ENCODE peak calls at places on chromosome 15, in four cellular contexts. K, J, L and E are unnamed samples.

GRCh38 chr15:78714890-78715289 is 73.9 kb upstream of the CHRNB4 start:
- DNase-seq in K (no peak), J (no peak), L (peak), E (no peak)

GRCh38 chr15:40582726-40583246 is 11.3 kb upstream of the KNL1 start:
- DNase-seq in J (no peak), L (no peak), K (no peak), E (no peak)

GRCh38 chr15:37046876-37047614 is 53.3 kb downstream of the MEIS2 start:
- DNase-seq in K (no peak), L (no peak), J (no peak), E (no peak)

GRCh38 chr15:76289582-76289981 is 21.7 kb downstream of the ETFA start:
- DNase-seq in J (no peak), L (no peak), K (no peak), E (no peak)

GRCh38 chr15:77454265-77454664 is 33.6 kb downstream of the HMG20A start:
- DNase-seq in K (no peak), L (no peak), J (no peak), E (no peak)

GRCh38 chr15:74873036-74873755 is at the start of gene SCAMP2:
- DNase-seq in J (peak), L (peak), K (peak), E (peak)

GRCh38 chr15:69616558-69616957 is 163.9 kb downstream of the RPLP1 start:
- DNase-seq in K (no peak), L (peak), J (no peak), E (no peak)

GRCh38 chr15:40769310-40770146 is at the start of gene C15orf62:
- DNase-seq in J (no peak), L (no peak), K (peak), E (no peak)

GRCh38 chr15:31346367-31347066 is 19.9 kb downstream of the KLF13 start:
- DNase-seq in J (no peak), L (no peak), K (no peak), E (no peak)

GRCh38 chr15:101535170-101535902 is 45.8 kb upstream of the PCSK6 start:
- DNase-seq in L (peak), K (no peak), J (peak), E (no peak)

GRCh38 chr15:49815937-49816336 is 195.1 kb downstream of the DTWD1 start:
- DNase-seq in J (no peak), K (peak), L (no peak), E (peak)

GRCh38 chr15:68620721-68621528 is 42.1 kb downstream of the CORO2B start:
- DNase-seq in L (peak), K (peak), J (peak), E (peak)

GRCh38 chr15:76668900-76669299 is 236.2 kb downstream of the SCAPER start:
- DNase-seq in J (no peak), K (no peak), L (no peak), E (no peak)

GRCh38 chr15:50261979-50262378 is 3.5 kb downstream of the HDC start:
- DNase-seq in J (no peak), K (no peak), L (peak), E (no peak)

GRCh38 chr15:60397772-60398445 is at the start of gene ANXA2:
- DNase-seq in J (peak), K (peak), L (peak), E (no peak)

GRCh38 chr15:99504071-99504822 is 61.5 kb upstream of the MEF2A start:
- DNase-seq in J (no peak), K (no peak), L (peak), E (no peak)

GRCh38 chr15:99506399-99506798 is 59.4 kb upstream of the MEF2A start:
- DNase-seq in J (no peak), L (no peak), K (no peak), E (no peak)

GRCh38 chr15:99503411-99503810 is 62.4 kb upstream of the MEF2A start:
- DNase-seq in J (no peak), K (no peak), L (no peak), E (no peak)

GRCh38 chr15:99507016-99507731 is 58.6 kb upstream of the MEF2A start:
- DNase-seq in J (peak), K (peak), L (peak), E (no peak)

DNA sequence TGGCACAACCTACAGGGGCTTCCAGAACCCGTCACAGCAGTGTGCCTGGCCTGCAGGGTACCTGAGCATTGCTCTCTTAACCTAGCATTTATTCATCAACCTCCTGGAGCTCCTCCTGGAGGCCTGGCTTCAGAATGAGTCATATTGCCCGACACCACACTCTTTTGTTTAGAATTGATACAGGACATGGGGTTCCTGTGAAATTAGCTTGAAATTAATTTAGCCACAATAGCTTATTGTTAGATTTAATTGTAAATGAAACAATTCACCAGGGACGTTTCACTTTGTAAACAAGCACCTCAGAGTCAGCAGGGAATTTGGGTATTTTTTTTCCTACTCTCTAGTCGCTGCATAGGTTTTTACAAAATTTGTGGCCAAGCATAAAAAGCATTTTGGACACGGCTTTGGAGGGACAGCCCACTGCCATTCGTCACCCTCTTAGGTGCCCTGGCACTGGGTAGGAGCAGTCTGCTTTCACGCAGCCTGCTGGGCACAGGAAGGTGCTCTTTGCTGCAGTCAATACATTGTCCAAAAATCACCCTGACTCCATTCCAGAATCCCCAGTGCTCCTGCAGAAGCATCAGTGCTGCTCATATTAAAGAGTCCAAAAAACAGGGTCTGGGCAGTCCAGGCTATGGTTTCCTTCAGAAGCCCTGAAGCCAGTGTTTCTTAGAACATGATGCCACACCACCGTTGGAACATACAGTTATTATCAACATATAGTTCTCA is 60.8 kb upstream of the MEF2A start:
- DNase-seq in L (peak), K (no peak), J (no peak), E (no peak)
- TF ChIP-seq CTCF in L (no peak), K (no peak), J (no peak), E (no peak)

DNA sequence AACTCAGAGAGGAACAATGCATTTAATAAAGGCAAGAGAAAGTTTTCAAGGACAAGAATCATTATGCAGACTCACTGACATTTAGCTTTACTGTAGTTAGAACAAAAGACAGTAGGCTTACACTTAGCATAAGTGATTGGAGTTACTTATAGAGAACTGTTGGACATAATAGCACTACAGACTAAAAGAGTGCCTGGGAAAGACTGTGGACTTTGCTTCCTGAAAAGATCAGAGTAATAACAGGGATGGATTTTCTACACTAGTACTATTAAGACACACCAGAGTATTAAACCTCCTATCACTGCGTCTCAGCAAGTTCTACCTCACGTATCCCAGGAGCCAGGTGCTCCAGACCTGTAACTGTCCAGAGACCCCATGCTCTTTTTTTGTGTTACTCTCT is 39.2 kb upstream of the SPRED1 start:
- DNase-seq in K (no peak), L (no peak), J (no peak), E (no peak)
- H3K4me3 ChIP-seq in K (no peak), L (no peak), J (no peak), E (no peak)

DNA sequence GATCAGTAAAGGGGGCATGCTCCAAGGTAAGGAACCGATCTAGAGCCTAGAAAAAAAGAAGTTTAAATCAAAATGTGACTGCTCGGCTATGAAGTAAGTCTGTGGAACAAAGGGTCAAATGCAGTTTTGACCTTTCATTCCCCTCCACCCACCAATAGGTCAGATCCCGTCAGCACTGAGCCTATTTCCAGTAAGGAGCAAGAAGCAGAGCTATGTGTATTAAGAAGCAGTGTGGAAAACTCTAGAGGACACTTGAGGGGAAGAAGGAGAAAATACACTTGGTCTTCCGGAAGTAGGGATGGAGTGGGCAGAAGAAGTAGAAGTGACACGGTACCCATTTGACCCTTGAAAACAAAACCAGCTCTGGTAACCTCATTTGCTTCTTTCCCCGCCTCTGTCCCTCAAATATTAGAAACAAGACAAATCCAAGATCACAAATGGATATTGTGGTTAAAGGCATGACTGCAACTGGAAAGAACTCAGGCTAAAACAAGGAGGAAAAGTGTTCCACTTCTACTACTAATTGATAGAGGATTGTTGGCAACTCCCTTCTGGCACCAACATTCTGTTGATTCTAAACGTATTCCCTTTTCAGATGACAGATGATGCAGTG is 888.3 kb upstream of the NR2F2 start:
- DNase-seq in K (peak), J (no peak), L (no peak), E (no peak)
- H3K27ac ChIP-seq in K (peak), J (peak), L (no peak), E (no peak)

GRCh38 chr15:88663216-88663615 is 24.4 kb downstream of the ISG20 start:
- DNase-seq in K (no peak), J (no peak), L (peak), E (peak)

GRCh38 chr15:88658972-88659931 is 20.4 kb downstream of the ISG20 start:
- DNase-seq in L (peak), K (no peak), J (no peak), E (no peak)

GRCh38 chr15:88661041-88661765 is 22.4 kb downstream of the ISG20 start:
- DNase-seq in K (no peak), L (peak), J (no peak), E (no peak)

GRCh38 chr15:88661766-88662556 is 23.1 kb downstream of the ISG20 start:
- DNase-seq in K (no peak), J (no peak), L (peak), E (no peak)

DNA sequence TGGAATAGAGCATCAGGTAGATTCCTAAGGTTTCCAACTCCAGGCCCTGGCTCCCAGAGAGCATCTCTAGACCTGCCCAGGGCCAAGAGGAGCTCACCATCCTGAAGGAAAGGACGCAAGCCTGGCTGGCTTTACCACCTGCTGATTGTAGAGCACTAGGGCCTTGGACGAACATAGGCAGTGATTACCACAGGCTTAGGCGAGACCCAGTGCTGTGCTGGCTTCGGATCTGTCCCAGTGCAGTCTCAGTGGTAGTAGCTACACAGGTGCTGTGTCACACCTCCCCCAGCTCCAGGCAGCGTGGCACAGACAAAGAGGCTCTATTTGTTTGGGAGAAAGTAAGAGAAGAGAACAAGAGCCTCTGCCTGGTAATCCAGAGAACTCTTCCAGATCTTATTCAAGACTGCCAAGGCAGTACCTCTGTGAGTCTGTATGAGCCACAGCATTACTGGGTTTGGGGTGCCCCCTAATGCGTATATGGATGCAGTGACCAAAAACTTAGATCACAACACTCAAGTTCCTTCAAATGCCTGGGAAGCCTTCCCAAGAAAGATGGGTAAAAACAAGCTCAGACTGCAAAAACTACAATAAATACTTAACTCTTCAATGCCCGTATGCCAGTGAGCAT is 25.4 kb downstream of the ISG20 start:
- DNase-seq in L (peak), K (no peak), J (no peak), E (no peak)
- TF ChIP-seq CTCF in L (peak), K (peak), J (peak), E (no peak)

DNA sequence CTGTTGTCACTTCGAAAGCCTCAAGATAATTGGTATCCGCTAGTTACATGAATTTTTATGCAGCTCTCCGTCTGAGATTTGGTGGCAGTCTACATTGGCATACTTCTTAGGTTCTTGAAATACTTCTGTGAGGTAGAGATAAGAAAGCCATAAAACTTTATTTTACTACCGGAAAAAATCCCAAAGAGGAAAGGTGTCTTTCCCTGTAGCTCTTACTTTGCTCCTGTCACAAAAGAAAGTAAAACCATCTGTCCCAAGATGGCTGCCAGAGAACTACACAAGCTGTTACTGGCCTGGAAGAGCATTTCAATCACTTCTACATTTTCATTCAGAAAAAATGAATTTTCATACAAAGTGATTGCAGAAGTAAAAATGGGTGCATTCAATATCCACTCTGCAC is 214.8 kb upstream of the ST8SIA2 start:
- DNase-seq in L (no peak), J (no peak), K (no peak), E (no peak)
- H3K4me3 ChIP-seq in L (no peak), J (no peak), K (no peak), E (no peak)

GRCh38 chr15:99511865-99512632 is 53.7 kb upstream of the MEF2A start:
- DNase-seq in L (no peak), J (peak), K (peak), E (no peak)
- H3K27ac ChIP-seq in L (peak), J (peak), K (peak), E (no peak)